ENCODE peak calls at places on chromosomes 13 and 19, in seven cellular contexts. F, G, M, C, K, Z and W are unnamed samples.
A peak's percentile ranks its signal among the peaks of the same experiment; 100 is the strongest.

GRCh38 chr13:32878172-32878571 is 138.1 kb upstream of the KL start:
- DNase-seq in M (no peak), G (no peak), K (no peak), F (peak; percentile 69), Z (no peak), C (peak; percentile 10), W (no peak)

GRCh38 chr13:110201114-110201513 is 105.8 kb downstream of the COL4A1 start:
- DNase-seq in Z (no peak), K (no peak), M (no peak), F (no peak), C (no peak), G (no peak), W (no peak)

GRCh38 chr19:51131780-51132680 is 7.3 kb downstream of the SIGLEC9 start:
- DNase-seq in K (peak; percentile 78), C (peak; percentile 78), Z (no peak), F (no peak), G (no peak), M (no peak), W (no peak)

GRCh38 chr13:25167775-25168174 is 4.3 kb downstream of the AMER2 start:
- DNase-seq in C (no peak), F (no peak), G (no peak), M (no peak), Z (no peak), K (no peak), W (no peak)

GRCh38 chr19:708154-709141 is at the start of gene PALM:
- DNase-seq in K (no peak), F (peak; percentile 15), G (no peak), M (peak; percentile 56), C (no peak), Z (no peak), W (no peak)

GRCh38 chr19:1061987-1062386 is 5.0 kb upstream of the ARHGAP45 start:
- DNase-seq in F (no peak), M (no peak), G (no peak), K (no peak), C (no peak), Z (no peak), W (no peak)

GRCh38 chr19:41987141-41987860 is 6.7 kb downstream of the ATP1A3 start:
- DNase-seq in M (no peak), K (no peak), Z (no peak), C (no peak), G (no peak), F (no peak), W (no peak)

GRCh38 chr19:42313840-42314755 is 989 bp downstream of the TMEM145 start:
- DNase-seq in F (no peak), G (no peak), M (no peak), C (no peak), K (no peak), Z (no peak), W (no peak)

GRCh38 chr19:33686687-33687541 is 65.2 kb downstream of the CHST8 start:
- DNase-seq in Z (no peak), G (no peak), C (no peak), K (peak; percentile 54), M (no peak), F (no peak), W (no peak)

GRCh38 chr13:95275322-95276118 is 25.7 kb downstream of the ABCC4 start:
- DNase-seq in Z (no peak), K (no peak), G (no peak), C (no peak), M (no peak), F (peak; percentile 12), W (no peak)

GRCh38 chr19:2507109-2507508 is 31.2 kb downstream of the GADD45B start:
- DNase-seq in F (peak; percentile 89), M (no peak), Z (no peak), K (no peak), G (no peak), C (peak; percentile 36), W (peak; percentile 27)

GRCh38 chr19:48990400-48990799 is 2.7 kb downstream of the GYS1 start:
- DNase-seq in M (no peak), F (no peak), Z (no peak), C (no peak), G (no peak), K (no peak), W (no peak)

GRCh38 chr19:48988286-48988685 is 4.8 kb downstream of the GYS1 start:
- DNase-seq in G (no peak), K (no peak), Z (no peak), C (no peak), M (no peak), F (no peak), W (no peak)

GRCh38 chr19:48989701-48990291 is 3.3 kb downstream of the GYS1 start:
- DNase-seq in C (no peak), M (no peak), G (peak; percentile 90), K (no peak), Z (no peak), F (no peak), W (no peak)

GRCh38 chr19:48987323-48987722 is 5.8 kb downstream of the GYS1 start:
- DNase-seq in C (no peak), K (no peak), Z (no peak), M (no peak), G (no peak), F (no peak), W (no peak)

GRCh38 chr19:48988860-48989259 is 4.2 kb downstream of the GYS1 start:
- DNase-seq in G (no peak), M (no peak), C (no peak), Z (no peak), K (no peak), F (no peak), W (no peak)
- H3K36me3 ChIP-seq in G (peaks cover 3% of the 10 kb centered on the region), M (peaks cover 23% of the 10 kb centered on the region), C (peaks cover 7% of the 10 kb centered on the region), Z (no peaks in the 10 kb centered on the region), K (peaks cover 40% of the 10 kb centered on the region), F (no peaks in the 10 kb centered on the region), W (peaks cover 5% of the 10 kb centered on the region)

GRCh38 chr13:51832471-51833152 is 12.4 kb downstream of the TMEM272 start:
- DNase-seq in M (no peak), C (no peak), K (no peak), Z (no peak), G (no peak), F (peak; percentile 17), W (peak; percentile 44)
- H3K4me1 ChIP-seq in M (no peaks in the 10 kb centered on the region), C (no peaks in the 10 kb centered on the region), K (no peaks in the 10 kb centered on the region), Z (no peaks in the 10 kb centered on the region), G (no peaks in the 10 kb centered on the region), F (no peaks in the 10 kb centered on the region), W (peaks cover 10% of the 10 kb centered on the region)

GRCh38 chr19:38163419-38164290 is 60.4 kb downstream of the DPF1 start:
- DNase-seq in F (no peak), K (no peak), Z (no peak), G (no peak), C (no peak), M (no peak), W (no peak)
- H3K4me3 ChIP-seq in F (no peak overlapping the region), K (no peak overlapping the region), Z (no peak overlapping the region), G (no peak overlapping the region), C (no peak overlapping the region), M (no peak overlapping the region), W (no peak overlapping the region)

GRCh38 chr19:3979674-3980352 is 5.5 kb downstream of the EEF2 start:
- DNase-seq in G (no peak), Z (no peak), F (no peak), M (no peak), K (no peak), C (no peak), W (no peak)

GRCh38 chr19:3980353-3981251 is 4.7 kb downstream of the EEF2 start:
- DNase-seq in Z (no peak), M (no peak), F (no peak), C (no peak), G (no peak), K (no peak), W (no peak)

GRCh38 chr19:3981736-3982681 is 3.3 kb downstream of the EEF2 start:
- DNase-seq in Z (no peak), C (no peak), F (no peak), G (no peak), K (no peak), M (no peak), W (no peak)

GRCh38 chr19:3982701-3983541 is 2.3 kb downstream of the EEF2 start:
- DNase-seq in G (peak; percentile 82), Z (no peak), M (no peak), C (no peak), F (peak; percentile 62), K (no peak), W (no peak)

DNA sequence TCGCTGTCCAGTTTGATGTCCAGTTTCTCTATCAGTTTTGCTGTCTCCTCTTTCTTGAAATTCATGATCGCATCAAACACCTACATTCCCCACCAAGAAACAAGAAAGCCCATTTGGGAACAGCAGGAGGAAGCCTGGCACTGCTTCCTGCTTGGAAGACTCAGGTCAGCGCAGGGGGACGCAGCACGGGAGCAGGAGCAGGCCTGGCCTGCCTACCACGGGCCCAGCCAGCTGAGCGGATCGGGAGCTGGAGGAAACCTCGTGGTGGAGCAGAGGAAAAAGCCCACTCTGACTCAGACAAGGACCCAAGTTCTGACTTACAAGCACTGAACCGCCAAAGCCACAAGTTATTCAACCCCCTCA is 3.9 kb downstream of the EEF2 start:
- DNase-seq in G (no peak), C (no peak), F (no peak), M (no peak), Z (no peak), K (no peak), W (no peak)
- H3K36me3 ChIP-seq in G (peaks cover 40% of the 10 kb centered on the region), C (peaks cover 51% of the 10 kb centered on the region), F (peaks cover 81% of the 10 kb centered on the region), M (peaks cover 77% of the 10 kb centered on the region), Z (peaks cover 57% of the 10 kb centered on the region), K (peaks cover 79% of the 10 kb centered on the region), W (peaks cover 77% of the 10 kb centered on the region)

GRCh38 chr13:48258002-48258401 is 25.0 kb downstream of the ITM2B start:
- DNase-seq in K (no peak), C (no peak), F (no peak), Z (no peak), G (no peak), M (no peak), W (no peak)
- H3K4me1 ChIP-seq in K (no peaks in the 10 kb centered on the region), C (peaks cover 16% of the 10 kb centered on the region), F (peaks cover 2% of the 10 kb centered on the region), Z (no peaks in the 10 kb centered on the region), G (peaks cover 5% of the 10 kb centered on the region), M (no peaks in the 10 kb centered on the region), W (no peaks in the 10 kb centered on the region)

GRCh38 chr19:40581531-40581930 is 4.9 kb downstream of the SHKBP1 start:
- DNase-seq in M (no peak), G (no peak), Z (no peak), C (no peak), K (no peak), F (no peak), W (no peak)
- H3K4me3 ChIP-seq in M (no peak overlapping the region), G (no peak overlapping the region), Z (no peak overlapping the region), C (no peak overlapping the region), K (no peak overlapping the region), F (no peak overlapping the region), W (no peak overlapping the region)